ENCODE peak calls at places on chromosomes 3 and 15, in six cellular contexts. P is astrocyte of the spinal cord; B is fibroblast of lung; D is brain microvascular endothelial cell; F is adrenal gland; U is Jurkat, Clone E6-1. W is an unnamed sample.

GRCh38 chr15:70062321-70062956 is 35.3 kb downstream of the TLE3 start:
- DNase-seq in P (peak), B (peak), D (peak), F (peak), U (no peak), W (no peak)

GRCh38 chr15:78988361-78988911 is 43.6 kb upstream of the CTSH start:
- DNase-seq in P (peak), B (peak), D (peak), F (peak), U (no peak), W (peak)

GRCh38 chr3:13515786-13516783 is 32.8 kb upstream of the FBLN2 start:
- DNase-seq in P (no peak), B (no peak), D (no peak), F (no peak), U (no peak), W (no peak)

GRCh38 chr3:28645149-28645548 is 296.5 kb upstream of the AZI2 start:
- DNase-seq in P (no peak), B (no peak), D (no peak), F (no peak), U (no peak), W (no peak)

GRCh38 chr3:93934366-93935046 is 39.2 kb downstream of the PROS1 start:
- DNase-seq in P (no peak), B (no peak), D (no peak), F (no peak), U (no peak), W (no peak)

GRCh38 chr3:110391045-110391444 is 680.6 kb upstream of the NECTIN3 start:
- DNase-seq in P (no peak), B (no peak), D (no peak), F (no peak), U (no peak), W (no peak)

GRCh38 chr3:17278006-17278405 is 393.3 kb downstream of the PLCL2 start:
- DNase-seq in P (no peak), B (no peak), D (no peak), F (no peak), U (no peak), W (no peak)

GRCh38 chr3:42387802-42388651 is 22.4 kb downstream of the LYZL4 start:
- DNase-seq in P (peak), B (no peak), D (peak), F (no peak), U (peak), W (peak)

GRCh38 chr3:126780666-126781065 is 76.6 kb downstream of the CHCHD6 start:
- DNase-seq in P (no peak), B (no peak), D (no peak), F (no peak), U (no peak), W (no peak)

GRCh38 chr15:70284438-70285214 is 186.9 kb upstream of the TLE3 start:
- DNase-seq in P (no peak), B (no peak), D (no peak), F (peak), U (peak), W (no peak)

GRCh38 chr15:98669638-98670037 is 21.3 kb downstream of the IGF1R start:
- DNase-seq in P (no peak), B (no peak), D (no peak), F (no peak), U (no peak), W (no peak)

GRCh38 chr3:32872487-32873382 is 54.9 kb downstream of the TRIM71 start:
- DNase-seq in P (peak), B (peak), D (no peak), F (peak), U (no peak), W (no peak)

GRCh38 chr3:38136272-38136806 is 588 bp downstream of the ACAA1 start:
- DNase-seq in P (no peak), B (peak), D (no peak), F (peak), U (no peak), W (no peak)

GRCh38 chr3:111027868-111028267 is 43.7 kb upstream of the NECTIN3 start:
- DNase-seq in P (no peak), B (no peak), D (no peak), F (no peak), U (no peak), W (no peak)

GRCh38 chr3:161559177-161559998 is 62.8 kb downstream of the OTOL1 start:
- DNase-seq in P (peak), B (peak), D (peak), F (peak), U (peak), W (peak)

GRCh38 chr3:24472358-24472757 is 22.3 kb downstream of the THRB start:
- DNase-seq in P (no peak), B (peak), D (no peak), F (no peak), U (no peak), W (peak)

GRCh38 chr3:171806200-171807128 is 3.8 kb downstream of the PLD1 start:
- DNase-seq in P (peak), B (peak), D (peak), F (no peak), U (no peak), W (peak)

GRCh38 chr3:196793224-196793623 is 53.6 kb downstream of the PAK2 start:
- DNase-seq in P (peak), B (peak), D (peak), F (no peak), U (no peak), W (peak)

GRCh38 chr3:194137314-194138097 is 1.6 kb downstream of the HES1 start:
- DNase-seq in P (peak), B (peak), D (peak), F (peak), U (no peak), W (peak)

GRCh38 chr3:126022741-126023359 is 53.9 kb downstream of the ROPN1B start:
- DNase-seq in P (no peak), B (no peak), D (no peak), F (no peak), U (no peak), W (no peak)

GRCh38 chr15:82543155-82543554 is 2.9 kb upstream of the RPS17 start:
- DNase-seq in P (peak), B (peak), D (peak), F (no peak), U (peak), W (no peak)

GRCh38 chr3:89635137-89635536 is 527.7 kb downstream of the EPHA3 start:
- DNase-seq in P (no peak), B (no peak), D (no peak), F (no peak), U (no peak), W (peak)

GRCh38 chr3:9396301-9396631 is 1.1 kb upstream of the SETD5 start:
- DNase-seq in P (peak), B (peak), D (peak), F (peak), U (peak), W (peak)

GRCh38 chr15:57458255-57458850 is 82.0 kb downstream of the CGNL1 start:
- DNase-seq in P (no peak), B (no peak), D (no peak), F (no peak), U (no peak), W (no peak)

GRCh38 chr15:73680545-73680944 is 3.6 kb upstream of the CD276 start:
- DNase-seq in P (no peak), B (peak), D (no peak), F (no peak), U (no peak), W (no peak)

GRCh38 chr15:70361106-70361505 is 263.4 kb upstream of the TLE3 start:
- DNase-seq in P (no peak), B (no peak), D (no peak), F (no peak), U (no peak), W (no peak)

GRCh38 chr3:151015762-151016161 is 43.2 kb upstream of the CLRN1 start:
- DNase-seq in P (no peak), B (no peak), D (peak), F (no peak), U (no peak), W (no peak)

GRCh38 chr15:85531083-85531482 is 150.7 kb downstream of the AKAP13 start:
- DNase-seq in P (peak), B (peak), D (no peak), F (no peak), U (no peak), W (no peak)

GRCh38 chr3:182370949-182371348 is 422.4 kb upstream of the ATP11B start:
- DNase-seq in P (peak), B (peak), D (no peak), F (no peak), U (no peak), W (peak)

GRCh38 chr3:10758304-10759037 is 57.6 kb upstream of the SLC6A11 start:
- DNase-seq in P (peak), B (peak), D (peak), F (peak), U (peak), W (peak)

GRCh38 chr15:68256675-68257450 is 20.7 kb upstream of the FEM1B start:
- DNase-seq in P (peak), B (peak), D (peak), F (peak), U (no peak), W (peak)

GRCh38 chr3:101216710-101217457 is 103.5 kb downstream of the IMPG2 start:
- DNase-seq in P (peak), B (peak), D (peak), F (no peak), U (no peak), W (peak)

GRCh38 chr15:85621096-85621495 is 173.6 kb downstream of the KLHL25 start:
- DNase-seq in P (no peak), B (peak), D (no peak), F (peak), U (no peak), W (no peak)

GRCh38 chr3:103184772-103185171 is 750.0 kb downstream of the ZPLD1 start:
- DNase-seq in P (peak), B (peak), D (no peak), F (no peak), U (no peak), W (peak)

GRCh38 chr3:8767667-8768363 is 1.6 kb downstream of the OXTR start:
- DNase-seq in P (no peak), B (peak), D (no peak), F (no peak), U (no peak), W (peak)

DNA sequence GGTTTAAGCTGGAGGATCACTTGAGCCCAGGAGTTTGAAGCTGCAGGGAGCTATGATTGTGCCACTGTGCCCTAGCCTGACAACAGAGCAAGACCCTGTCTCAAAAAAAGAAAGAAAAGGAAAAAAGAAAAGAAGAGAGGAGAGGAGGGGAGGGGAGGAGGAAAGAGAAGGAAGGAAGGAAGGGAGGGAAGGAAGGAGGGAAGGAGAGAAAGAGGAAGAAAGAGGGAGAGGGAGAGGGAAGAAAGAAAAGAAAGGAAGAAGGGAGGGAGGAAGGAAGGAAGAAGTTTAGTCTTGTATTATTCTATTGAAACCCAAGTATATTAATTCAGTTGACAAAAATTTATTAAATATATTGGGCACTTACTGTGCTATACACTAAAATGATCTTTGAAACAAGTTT is 11.5 kb downstream of the GOLM2 start:
- DNase-seq in P (no peak), B (no peak), D (no peak), F (no peak), U (no peak), W (no peak)
- H3K4me3 ChIP-seq in P (no peak), B (no peak), D (no peak), F (no peak), U (no peak), W (no peak)

DNA sequence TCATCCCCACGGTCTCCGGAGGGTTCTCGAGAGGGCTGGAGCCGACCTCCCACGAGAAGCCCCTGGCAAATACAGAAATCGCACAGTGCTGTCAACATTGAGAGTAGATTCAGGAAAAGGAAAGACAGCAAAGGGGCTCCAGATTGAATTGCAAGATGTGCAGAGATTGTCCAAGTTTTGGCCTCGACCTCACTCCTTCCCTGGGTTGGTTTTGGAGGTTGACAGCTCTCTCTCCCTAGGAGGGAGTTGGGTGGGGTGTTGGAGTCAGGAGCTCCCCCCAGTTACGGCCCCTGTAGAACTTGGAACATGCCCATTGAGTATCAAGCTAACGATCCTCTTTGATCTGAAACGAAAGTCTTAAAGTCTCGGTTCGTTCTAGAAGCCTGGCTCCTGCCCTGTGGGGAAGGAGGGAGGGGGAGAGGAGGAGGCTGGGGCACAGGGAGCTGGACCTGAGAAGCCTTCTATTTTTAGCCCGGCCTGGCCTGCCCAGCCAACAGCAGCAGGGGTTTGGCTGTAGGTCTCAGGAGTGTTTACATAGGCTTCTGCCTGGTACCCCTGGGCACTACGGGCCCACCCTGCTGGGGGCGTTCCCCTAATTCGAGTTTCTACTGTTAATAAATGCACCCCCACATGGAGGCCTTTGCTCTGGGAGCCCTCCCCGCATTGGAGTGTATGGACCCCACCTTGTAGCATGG is 672 bp upstream of the KY start:
- DNase-seq in P (peak), B (peak), D (no peak), F (peak), U (no peak), W (no peak)
- H3K4me3 ChIP-seq in P (peak), B (peak), D (peak), F (peak), U (no peak), W (no peak)

DNA sequence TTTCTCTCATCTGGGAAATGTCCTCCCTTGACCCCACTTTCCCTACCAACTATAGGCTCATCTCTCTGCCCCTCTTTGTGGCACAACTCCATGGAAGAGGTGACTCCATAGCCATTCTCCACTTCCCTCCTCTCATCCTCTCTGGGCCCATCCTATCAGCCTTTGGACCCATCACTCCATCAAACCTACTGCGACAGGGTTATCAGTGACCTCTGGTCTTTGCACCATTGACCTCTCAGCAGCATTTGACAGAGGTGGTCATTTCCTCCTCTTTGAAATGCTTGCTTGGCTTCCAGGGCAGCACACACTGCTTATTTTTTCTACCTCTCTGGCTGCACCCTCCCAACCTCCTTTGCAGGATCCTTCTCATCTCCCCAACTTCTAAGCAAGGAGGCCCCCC is 113.1 kb upstream of the SLC25A36 start:
- DNase-seq in P (no peak), B (no peak), D (no peak), F (no peak), U (no peak), W (no peak)
- H3K4me3 ChIP-seq in P (no peak), B (no peak), D (no peak), F (no peak), U (no peak), W (no peak)

DNA sequence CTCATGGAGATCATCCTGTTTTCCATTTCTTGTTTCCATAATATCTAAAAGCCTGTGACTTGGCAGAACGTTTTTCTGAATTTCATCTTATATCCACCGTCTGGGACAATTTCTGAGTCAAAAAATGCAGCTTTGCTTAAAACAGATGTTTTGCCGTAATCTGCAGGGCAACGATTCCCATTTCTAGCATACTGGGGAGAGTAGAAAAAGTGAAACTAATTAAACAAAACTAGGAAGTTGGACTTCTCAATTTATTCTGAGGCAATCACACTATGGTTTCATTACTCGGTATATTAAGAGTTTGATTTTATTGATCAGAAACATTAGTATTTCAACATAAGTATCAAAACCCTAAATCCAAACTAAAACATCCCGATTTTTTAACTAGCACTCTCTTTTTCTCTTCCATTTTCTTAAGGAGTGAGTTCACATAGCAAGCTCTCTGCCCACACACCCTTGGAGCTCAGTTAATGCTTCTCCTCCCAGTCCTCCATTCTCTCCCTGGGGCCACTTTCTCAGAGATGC is 33.6 kb downstream of the SPATA12 start:
- DNase-seq in P (no peak), B (no peak), D (no peak), F (no peak), U (no peak), W (no peak)
- H3K4me3 ChIP-seq in P (no peak), B (no peak), D (no peak), F (no peak), U (no peak), W (no peak)

DNA sequence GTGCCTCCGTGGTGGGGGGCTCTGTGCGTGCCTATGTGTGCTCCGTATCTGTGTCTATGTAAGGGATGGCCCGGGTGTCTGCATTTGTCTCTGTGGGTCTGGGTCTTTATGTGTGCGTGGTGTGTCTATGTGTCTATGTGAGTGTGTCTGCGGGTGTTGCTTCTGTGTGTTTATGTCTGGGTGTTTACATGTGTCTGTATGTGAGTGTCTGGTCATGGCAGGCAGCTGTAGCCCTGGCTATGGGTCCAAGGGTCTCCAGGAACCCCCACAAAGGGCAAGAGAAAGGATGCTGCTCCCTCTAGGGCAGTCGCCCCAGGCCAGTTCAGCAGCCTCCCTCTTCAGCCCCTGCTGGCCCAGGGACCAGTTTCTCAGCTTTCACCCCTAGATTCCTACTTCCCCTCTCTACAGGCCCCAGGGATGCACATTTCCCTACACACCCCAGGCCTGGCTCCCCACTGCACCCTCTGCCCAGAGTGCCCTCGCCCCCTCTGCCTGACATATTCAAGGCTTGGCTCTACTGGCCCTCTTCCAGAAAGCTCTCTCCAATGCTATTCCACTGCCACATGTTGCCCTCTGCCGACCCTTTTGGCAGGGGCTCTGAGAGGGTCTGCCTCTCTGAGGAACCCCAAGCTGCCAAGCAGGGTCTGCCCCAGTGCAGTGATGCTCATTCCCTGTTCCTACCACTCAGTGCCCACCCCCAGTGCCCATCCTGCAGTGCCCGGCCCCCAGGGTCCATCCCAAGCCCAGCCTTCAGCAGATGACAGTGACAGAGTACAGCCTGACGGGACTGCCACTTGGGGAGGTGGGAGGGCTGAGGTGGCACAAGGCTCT is 1.0 kb upstream of the MYL3 start:
- DNase-seq in P (no peak), B (no peak), D (no peak), F (no peak), U (no peak), W (no peak)
- H3K4me3 ChIP-seq in P (no peak), B (no peak), D (no peak), F (no peak), U (no peak), W (no peak)

DNA sequence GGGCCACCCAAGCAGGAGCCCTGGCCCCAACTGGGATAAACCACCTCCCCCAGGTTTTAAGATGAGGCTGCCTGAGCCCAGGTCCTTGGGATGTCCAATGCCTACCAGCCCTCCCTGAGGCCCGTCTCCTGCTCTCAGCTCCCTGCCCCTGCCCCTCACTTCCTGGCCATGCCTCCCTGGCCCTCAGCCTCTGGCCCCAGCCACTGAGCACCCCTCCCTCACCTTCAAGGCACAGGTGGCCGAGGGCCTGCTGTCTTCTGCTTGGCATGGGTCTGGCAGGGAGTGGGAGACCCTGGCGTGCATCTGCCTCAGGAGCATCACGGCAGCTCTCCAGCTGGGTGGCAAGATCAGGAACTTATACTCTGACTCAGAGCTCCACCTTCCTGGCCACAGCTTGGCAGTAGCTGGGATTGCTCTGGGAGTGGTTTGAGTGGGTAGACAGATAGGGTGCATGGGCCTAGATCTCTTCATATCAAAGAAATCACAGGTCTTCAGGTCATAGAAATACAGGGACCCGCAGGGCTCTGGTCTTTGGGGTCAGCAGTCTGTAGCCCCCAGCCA is at the start of gene PLA2G4E:
- DNase-seq in P (no peak), B (no peak), D (no peak), F (no peak), U (no peak), W (peak)
- H3K4me3 ChIP-seq in P (no peak), B (no peak), D (no peak), F (no peak), U (no peak), W (no peak)

W was measured in bronchial epithelial cell.